ENCODE peak calls at places on chromosome 6, in nine cellular contexts. One of them, this sample, is unnamed.

GRCh38 chr6:123810214-123810613 is 6.5 kb downstream of the NKAIN2 start:
- DNase-seq in CD8-positive, alpha-beta T cell: no peak
- DNase-seq in neural progenitor cell: no peak
- DNase-seq in stomach: no peak
- DNase-seq in heart right ventricle: no peak
- DNase-seq in HCT116: no peak
- DNase-seq in brain microvascular endothelial cell: no peak
- DNase-seq in tibial nerve: no peak
- DNase-seq in OCI-LY7: no peak
- DNase-seq in this sample: peak

GRCh38 chr6:57313711-57314471 is 3.5 kb upstream of the PRIM2 start:
- DNase-seq in neural progenitor cell: no peak
- DNase-seq in HCT116: peak
- DNase-seq in stomach: no peak
- DNase-seq in CD8-positive, alpha-beta T cell: no peak
- DNase-seq in brain microvascular endothelial cell: peak
- DNase-seq in tibial nerve: no peak
- DNase-seq in heart right ventricle: no peak
- DNase-seq in OCI-LY7: no peak
- DNase-seq in this sample: peak

GRCh38 chr6:2792330-2792729 is 27.1 kb downstream of the WRNIP1 start:
- DNase-seq in stomach: no peak
- DNase-seq in OCI-LY7: no peak
- DNase-seq in neural progenitor cell: no peak
- DNase-seq in heart right ventricle: no peak
- DNase-seq in brain microvascular endothelial cell: peak
- DNase-seq in tibial nerve: no peak
- DNase-seq in HCT116: peak
- DNase-seq in CD8-positive, alpha-beta T cell: no peak
- DNase-seq in this sample: peak

GRCh38 chr6:119830069-119830468 is 480.5 kb upstream of the MAN1A1 start:
- DNase-seq in HCT116: no peak
- DNase-seq in OCI-LY7: no peak
- DNase-seq in brain microvascular endothelial cell: no peak
- DNase-seq in CD8-positive, alpha-beta T cell: no peak
- DNase-seq in heart right ventricle: no peak
- DNase-seq in neural progenitor cell: no peak
- DNase-seq in stomach: no peak
- DNase-seq in tibial nerve: no peak
- DNase-seq in this sample: no peak

GRCh38 chr6:20400476-20401402 is 940 bp upstream of the E2F3 start:
- DNase-seq in heart right ventricle: peak
- DNase-seq in tibial nerve: peak
- DNase-seq in HCT116: peak
- DNase-seq in neural progenitor cell: peak
- DNase-seq in CD8-positive, alpha-beta T cell: peak
- DNase-seq in stomach: no peak
- DNase-seq in brain microvascular endothelial cell: peak
- DNase-seq in OCI-LY7: peak
- DNase-seq in this sample: peak

GRCh38 chr6:134903448-134903847 is 46.5 kb downstream of the ALDH8A1 start:
- DNase-seq in heart right ventricle: no peak
- DNase-seq in neural progenitor cell: no peak
- DNase-seq in tibial nerve: no peak
- DNase-seq in HCT116: no peak
- DNase-seq in OCI-LY7: no peak
- DNase-seq in CD8-positive, alpha-beta T cell: no peak
- DNase-seq in stomach: no peak
- DNase-seq in brain microvascular endothelial cell: no peak
- DNase-seq in this sample: no peak

GRCh38 chr6:169921853-169922779 is 170.7 kb downstream of the ERMARD start:
- DNase-seq in brain microvascular endothelial cell: no peak
- DNase-seq in stomach: no peak
- DNase-seq in tibial nerve: no peak
- DNase-seq in CD8-positive, alpha-beta T cell: no peak
- DNase-seq in heart right ventricle: no peak
- DNase-seq in neural progenitor cell: peak
- DNase-seq in HCT116: no peak
- DNase-seq in OCI-LY7: no peak
- DNase-seq in this sample: no peak

GRCh38 chr6:167116109-167116837 is 6.6 kb upstream of the CCR6 start:
- DNase-seq in heart right ventricle: no peak
- DNase-seq in OCI-LY7: no peak
- DNase-seq in tibial nerve: no peak
- DNase-seq in CD8-positive, alpha-beta T cell: no peak
- DNase-seq in neural progenitor cell: no peak
- DNase-seq in stomach: no peak
- DNase-seq in HCT116: no peak
- DNase-seq in brain microvascular endothelial cell: no peak
- DNase-seq in this sample: no peak

GRCh38 chr6:142474446-142475289 is 172.9 kb downstream of the ADGRG6 start:
- DNase-seq in OCI-LY7: peak
- DNase-seq in stomach: peak
- DNase-seq in CD8-positive, alpha-beta T cell: no peak
- DNase-seq in neural progenitor cell: peak
- DNase-seq in brain microvascular endothelial cell: peak
- DNase-seq in HCT116: peak
- DNase-seq in heart right ventricle: no peak
- DNase-seq in tibial nerve: no peak
- DNase-seq in this sample: peak

GRCh38 chr6:131222773-131223172 is 87.5 kb downstream of the AKAP7 start:
- DNase-seq in brain microvascular endothelial cell: no peak
- DNase-seq in HCT116: no peak
- DNase-seq in neural progenitor cell: no peak
- DNase-seq in tibial nerve: no peak
- DNase-seq in OCI-LY7: no peak
- DNase-seq in CD8-positive, alpha-beta T cell: no peak
- DNase-seq in heart right ventricle: no peak
- DNase-seq in stomach: no peak
- DNase-seq in this sample: no peak

GRCh38 chr6:54980511-54981275 is 134.1 kb downstream of the FAM83B start:
- DNase-seq in stomach: no peak
- DNase-seq in HCT116: no peak
- DNase-seq in neural progenitor cell: no peak
- DNase-seq in brain microvascular endothelial cell: no peak
- DNase-seq in CD8-positive, alpha-beta T cell: no peak
- DNase-seq in heart right ventricle: no peak
- DNase-seq in OCI-LY7: no peak
- DNase-seq in tibial nerve: no peak
- DNase-seq in this sample: no peak

GRCh38 chr6:166297606-166298005 is 10.6 kb downstream of the PRR18 start:
- DNase-seq in neural progenitor cell: no peak
- DNase-seq in stomach: no peak
- DNase-seq in heart right ventricle: no peak
- DNase-seq in brain microvascular endothelial cell: no peak
- DNase-seq in CD8-positive, alpha-beta T cell: no peak
- DNase-seq in tibial nerve: no peak
- DNase-seq in OCI-LY7: no peak
- DNase-seq in HCT116: no peak
- DNase-seq in this sample: no peak

GRCh38 chr6:165891320-165891719 is 228.3 kb upstream of the PDE10A start:
- DNase-seq in brain microvascular endothelial cell: no peak
- DNase-seq in OCI-LY7: no peak
- DNase-seq in stomach: no peak
- DNase-seq in HCT116: no peak
- DNase-seq in heart right ventricle: no peak
- DNase-seq in CD8-positive, alpha-beta T cell: no peak
- DNase-seq in tibial nerve: no peak
- DNase-seq in neural progenitor cell: no peak
- DNase-seq in this sample: no peak

GRCh38 chr6:106064103-106064502 is 22.0 kb upstream of the PRDM1 start:
- DNase-seq in tibial nerve: no peak
- DNase-seq in CD8-positive, alpha-beta T cell: no peak
- DNase-seq in brain microvascular endothelial cell: no peak
- DNase-seq in stomach: no peak
- DNase-seq in HCT116: no peak
- DNase-seq in neural progenitor cell: no peak
- DNase-seq in OCI-LY7: no peak
- DNase-seq in heart right ventricle: peak
- DNase-seq in this sample: no peak

GRCh38 chr6:122392564-122393338 is 6.7 kb upstream of the HSF2 start:
- DNase-seq in heart right ventricle: no peak
- DNase-seq in neural progenitor cell: no peak
- DNase-seq in CD8-positive, alpha-beta T cell: no peak
- DNase-seq in brain microvascular endothelial cell: no peak
- DNase-seq in HCT116: no peak
- DNase-seq in OCI-LY7: no peak
- DNase-seq in stomach: no peak
- DNase-seq in tibial nerve: no peak
- DNase-seq in this sample: no peak

GRCh38 chr6:100446115-100446921 is 18.4 kb downstream of the SIM1 start:
- DNase-seq in HCT116: no peak
- DNase-seq in brain microvascular endothelial cell: no peak
- DNase-seq in tibial nerve: no peak
- DNase-seq in stomach: no peak
- DNase-seq in neural progenitor cell: peak
- DNase-seq in OCI-LY7: no peak
- DNase-seq in heart right ventricle: no peak
- DNase-seq in CD8-positive, alpha-beta T cell: no peak
- DNase-seq in this sample: no peak

DNA sequence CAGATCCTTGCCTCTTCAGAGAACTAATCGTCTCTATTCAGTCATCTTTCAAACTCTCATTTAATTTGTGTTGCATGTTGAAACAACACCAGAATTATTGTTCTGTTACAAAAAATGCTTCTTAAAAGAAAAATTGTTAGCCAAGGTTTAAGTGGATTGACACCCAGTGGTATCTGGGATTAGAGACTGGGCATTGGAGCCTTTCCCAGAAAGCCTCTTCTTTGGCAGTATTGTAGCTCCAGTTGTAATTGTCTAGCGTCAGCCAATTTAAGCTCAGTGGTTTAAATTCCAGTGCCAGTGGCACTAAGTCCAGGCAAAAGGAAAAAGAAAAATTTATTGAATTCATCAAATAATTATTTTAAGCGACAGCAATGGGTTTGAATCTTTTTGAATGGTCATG is 801 bp downstream of the CCDC28A start:
- DNase-seq in brain microvascular endothelial cell: no peak
- DNase-seq in CD8-positive, alpha-beta T cell: no peak
- DNase-seq in OCI-LY7: no peak
- DNase-seq in stomach: no peak
- DNase-seq in HCT116: no peak
- DNase-seq in tibial nerve: no peak
- DNase-seq in neural progenitor cell: peak
- DNase-seq in heart right ventricle: peak
- DNase-seq in this sample: no peak
- H3K27ac ChIP-seq in brain microvascular endothelial cell: no peak
- H3K27ac ChIP-seq in CD8-positive, alpha-beta T cell: peak
- H3K27ac ChIP-seq in OCI-LY7: no peak
- H3K27ac ChIP-seq in stomach: peak
- H3K27ac ChIP-seq in HCT116: no peak
- H3K27ac ChIP-seq in tibial nerve: peak
- H3K27ac ChIP-seq in neural progenitor cell: no peak
- H3K27ac ChIP-seq in heart right ventricle: peak
- H3K27ac ChIP-seq in this sample: no peak

GRCh38 chr6:13538084-13538483 is 36.3 kb upstream of the SIRT5 start:
- DNase-seq in CD8-positive, alpha-beta T cell: no peak
- DNase-seq in tibial nerve: no peak
- DNase-seq in neural progenitor cell: no peak
- DNase-seq in OCI-LY7: peak
- DNase-seq in HCT116: peak
- DNase-seq in stomach: no peak
- DNase-seq in heart right ventricle: no peak
- DNase-seq in brain microvascular endothelial cell: peak
- DNase-seq in this sample: peak
- TF ChIP-seq CTCF in CD8-positive, alpha-beta T cell: peak
- TF ChIP-seq CTCF in tibial nerve: peak
- TF ChIP-seq CTCF in neural progenitor cell: peak
- TF ChIP-seq CTCF in OCI-LY7: peak
- TF ChIP-seq CTCF in HCT116: peak
- TF ChIP-seq CTCF in stomach: peak
- TF ChIP-seq CTCF in heart right ventricle: peak
- TF ChIP-seq CTCF in brain microvascular endothelial cell: peak
- TF ChIP-seq CTCF in this sample: peak

GRCh38 chr6:82013561-82014275 is 233.8 kb downstream of the IBTK start:
- DNase-seq in OCI-LY7: no peak
- DNase-seq in HCT116: no peak
- DNase-seq in neural progenitor cell: no peak
- DNase-seq in brain microvascular endothelial cell: peak
- DNase-seq in CD8-positive, alpha-beta T cell: no peak
- DNase-seq in stomach: no peak
- DNase-seq in tibial nerve: no peak
- DNase-seq in heart right ventricle: peak
- DNase-seq in this sample: peak

GRCh38 chr6:82015043-82015442 is 232.5 kb downstream of the IBTK start:
- DNase-seq in tibial nerve: no peak
- DNase-seq in brain microvascular endothelial cell: peak
- DNase-seq in CD8-positive, alpha-beta T cell: no peak
- DNase-seq in heart right ventricle: no peak
- DNase-seq in neural progenitor cell: no peak
- DNase-seq in OCI-LY7: no peak
- DNase-seq in HCT116: no peak
- DNase-seq in stomach: no peak
- DNase-seq in this sample: no peak

GRCh38 chr6:82015526-82015925 is 232.0 kb downstream of the IBTK start:
- DNase-seq in heart right ventricle: no peak
- DNase-seq in brain microvascular endothelial cell: no peak
- DNase-seq in CD8-positive, alpha-beta T cell: no peak
- DNase-seq in tibial nerve: no peak
- DNase-seq in OCI-LY7: no peak
- DNase-seq in HCT116: no peak
- DNase-seq in neural progenitor cell: no peak
- DNase-seq in stomach: no peak
- DNase-seq in this sample: no peak

GRCh38 chr6:82017773-82018172 is 229.8 kb downstream of the IBTK start:
- DNase-seq in HCT116: no peak
- DNase-seq in stomach: no peak
- DNase-seq in brain microvascular endothelial cell: no peak
- DNase-seq in neural progenitor cell: no peak
- DNase-seq in tibial nerve: no peak
- DNase-seq in CD8-positive, alpha-beta T cell: no peak
- DNase-seq in OCI-LY7: no peak
- DNase-seq in heart right ventricle: no peak
- DNase-seq in this sample: no peak

DNA sequence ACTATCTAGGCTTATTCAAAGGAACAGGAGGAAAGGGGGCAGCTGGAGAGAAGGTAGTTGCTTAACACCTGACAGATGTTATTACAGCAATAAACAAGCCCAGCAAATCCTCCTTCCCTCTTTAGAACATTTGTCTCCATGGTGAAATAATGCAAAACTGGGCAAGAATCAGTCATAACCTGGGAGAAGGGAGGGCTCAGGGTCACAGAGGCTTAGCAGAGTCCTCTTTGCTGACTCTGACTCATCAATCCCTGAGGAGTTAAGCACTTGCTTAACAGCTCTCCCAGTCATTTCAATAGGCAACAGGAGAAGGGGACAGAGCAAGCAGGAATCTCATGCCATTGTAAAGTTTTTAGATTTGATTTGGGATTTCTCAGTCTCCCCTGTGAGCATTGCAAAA is 230.2 kb downstream of the IBTK start:
- DNase-seq in OCI-LY7: no peak
- DNase-seq in CD8-positive, alpha-beta T cell: no peak
- DNase-seq in brain microvascular endothelial cell: peak
- DNase-seq in neural progenitor cell: peak
- DNase-seq in heart right ventricle: peak
- DNase-seq in tibial nerve: peak
- DNase-seq in stomach: no peak
- DNase-seq in HCT116: peak
- DNase-seq in this sample: peak
- H3K27ac ChIP-seq in OCI-LY7: no peak
- H3K27ac ChIP-seq in CD8-positive, alpha-beta T cell: no peak
- H3K27ac ChIP-seq in brain microvascular endothelial cell: peak
- H3K27ac ChIP-seq in neural progenitor cell: no peak
- H3K27ac ChIP-seq in heart right ventricle: peak
- H3K27ac ChIP-seq in tibial nerve: no peak
- H3K27ac ChIP-seq in stomach: peak
- H3K27ac ChIP-seq in HCT116: no peak
- H3K27ac ChIP-seq in this sample: no peak

GRCh38 chr6:154343473-154344308 is 12.9 kb downstream of the IPCEF1 start:
- DNase-seq in HCT116: peak
- DNase-seq in OCI-LY7: no peak
- DNase-seq in CD8-positive, alpha-beta T cell: no peak
- DNase-seq in neural progenitor cell: peak
- DNase-seq in brain microvascular endothelial cell: peak
- DNase-seq in heart right ventricle: peak
- DNase-seq in stomach: peak
- DNase-seq in tibial nerve: no peak
- DNase-seq in this sample: no peak
- TF ChIP-seq CTCF in HCT116: peak
- TF ChIP-seq CTCF in OCI-LY7: no peak
- TF ChIP-seq CTCF in CD8-positive, alpha-beta T cell: no peak
- TF ChIP-seq CTCF in neural progenitor cell: peak
- TF ChIP-seq CTCF in brain microvascular endothelial cell: peak
- TF ChIP-seq CTCF in heart right ventricle: peak
- TF ChIP-seq CTCF in stomach: peak
- TF ChIP-seq CTCF in tibial nerve: no peak
- TF ChIP-seq CTCF in this sample: no peak